ENCODE peak calls at places on chromosome 3, in seven cellular contexts. E is mucosa of descending colon, K is colonic mucosa, M is heart left ventricle, A is ovary, Q is Panc1, P is fibroblast of lung. R is an unnamed sample. For H3K4me1, the result is how much of the 10 kb centered on the place peaks cover.

GRCh38 chr3:18124501-18124900 is 300.6 kb downstream of the SATB1 start:
- DNase-seq in K (no peak), P (peak), E (no peak), Q (no peak), M (no peak), A (no peak), R (no peak)

GRCh38 chr3:140529558-140529957 is 148.3 kb upstream of the TRIM42 start:
- DNase-seq in E (no peak), K (no peak), M (no peak), A (no peak), Q (no peak), P (no peak), R (no peak)

GRCh38 chr3:187085021-187085666 is 54.2 kb downstream of the RPL39L start:
- DNase-seq in E (no peak), M (no peak), P (no peak), A (no peak), K (no peak), Q (no peak), R (no peak)

GRCh38 chr3:51388286-51389029 is 2.6 kb upstream of the RBM15B start:
- DNase-seq in K (peak), M (no peak), Q (no peak), P (no peak), A (no peak), E (peak), R (no peak)

GRCh38 chr3:174322789-174323188 is 536.3 kb upstream of the NAALADL2 start:
- DNase-seq in A (no peak), Q (no peak), K (no peak), M (no peak), P (no peak), E (no peak), R (no peak)

GRCh38 chr3:192571197-192571791 is 156.0 kb downstream of the FGF12 start:
- DNase-seq in E (peak), A (peak), Q (peak), P (peak), M (peak), K (peak), R (no peak)

GRCh38 chr3:42653560-42654330 is at the start of gene ZBTB47:
- DNase-seq in K (peak), M (peak), Q (no peak), E (peak), A (peak), P (peak), R (peak)

GRCh38 chr3:36124118-36124796 is 256.0 kb upstream of the STAC start:
- DNase-seq in P (peak), Q (peak), A (no peak), E (no peak), M (no peak), K (no peak), R (no peak)

GRCh38 chr3:100590114-100590839 is 19.1 kb upstream of the ADGRG7 start:
- DNase-seq in Q (peak), M (no peak), K (peak), A (peak), E (peak), P (peak), R (no peak)

GRCh38 chr3:37729119-37729518 is 132.6 kb upstream of the CTDSPL start:
- DNase-seq in K (no peak), A (no peak), M (no peak), E (no peak), Q (no peak), P (peak), R (no peak)

GRCh38 chr3:136960838-136961836 is 3.4 kb downstream of the IL20RB start:
- DNase-seq in P (peak), E (no peak), Q (no peak), A (no peak), K (no peak), M (no peak), R (no peak)

GRCh38 chr3:71172951-71173350 is 410.6 kb downstream of the FOXP1 start:
- DNase-seq in K (no peak), A (no peak), Q (no peak), M (no peak), E (no peak), P (peak), R (no peak)

GRCh38 chr3:52041118-52041847 is 15.1 kb downstream of the DUSP7 start:
- DNase-seq in E (no peak), M (no peak), K (no peak), Q (no peak), P (no peak), A (no peak), R (no peak)

GRCh38 chr3:25661694-25662455 is 2.8 kb downstream of the TOP2B start:
- DNase-seq in Q (no peak), K (no peak), M (no peak), E (no peak), A (no peak), P (peak), R (no peak)

GRCh38 chr3:18761530-18761929 is 336.4 kb upstream of the SATB1 start:
- DNase-seq in A (no peak), K (no peak), E (no peak), P (no peak), Q (no peak), M (no peak), R (no peak)

GRCh38 chr3:188947983-188948657 is 223.7 kb upstream of the TPRG1 start:
- DNase-seq in Q (no peak), P (peak), M (peak), E (peak), K (peak), A (peak), R (no peak)

GRCh38 chr3:94336076-94336741 is 273.3 kb downstream of the NSUN3 start:
- DNase-seq in M (no peak), P (peak), E (peak), K (no peak), Q (peak), A (no peak), R (no peak)

GRCh38 chr3:14879161-14879888 is 60.6 kb downstream of the FGD5 start:
- DNase-seq in A (no peak), K (peak), Q (no peak), M (peak), P (no peak), E (peak), R (peak)

GRCh38 chr3:126527455-126528211 is 3.7 kb downstream of the CHST13 start:
- DNase-seq in P (no peak), M (peak), K (no peak), Q (no peak), A (no peak), E (no peak), R (peak)

GRCh38 chr3:28836199-28836598 is 444.7 kb upstream of the RBMS3 start:
- DNase-seq in Q (no peak), E (no peak), K (no peak), M (no peak), P (peak), A (no peak), R (no peak)

GRCh38 chr3:192795021-192795420 is 67.7 kb upstream of the FGF12 start:
- DNase-seq in A (no peak), P (peak), K (no peak), M (no peak), E (no peak), Q (no peak), R (no peak)

GRCh38 chr3:140342668-140343067 is 335.2 kb upstream of the TRIM42 start:
- DNase-seq in P (no peak), E (no peak), A (no peak), K (no peak), M (no peak), Q (no peak), R (no peak)

GRCh38 chr3:78918361-78919020 is 849.3 kb downstream of the ROBO1 start:
- DNase-seq in M (no peak), Q (no peak), E (no peak), A (no peak), K (no peak), P (peak), R (no peak)

GRCh38 chr3:149333518-149333859 is at the start of gene TM4SF18:
- DNase-seq in Q (no peak), K (no peak), A (no peak), P (no peak), M (no peak), E (no peak), R (no peak)

GRCh38 chr3:123076112-123076495 is 9.3 kb downstream of the PDIA5 start:
- DNase-seq in K (no peak), P (no peak), M (no peak), Q (no peak), A (no peak), E (no peak), R (no peak)
- H3K4me1 ChIP-seq in K (under half), P (under half), M (under half), Q (half or more), A (under half), E (under half), R (under half)

GRCh38 chr3:195892355-195893120 is 15.8 kb downstream of the TNK2 start:
- DNase-seq in K (no peak), Q (no peak), M (peak), P (peak), A (peak), E (no peak), R (no peak)
- TF ChIP-seq CTCF in K (no peak), Q (no peak), M (no peak), P (no peak), A (no peak), E (no peak), R (no peak)

GRCh38 chr3:114293846-114294245 is at the start of gene TIGIT:
- DNase-seq in P (no peak), A (no peak), M (no peak), Q (no peak), E (no peak), K (no peak), R (no peak)
- H3K4me3 ChIP-seq in P (no peak), A (no peak), M (no peak), Q (no peak), E (no peak), K (no peak), R (peak)

GRCh38 chr3:183160616-183161015 is 1.9 kb downstream of the LAMP3 start:
- DNase-seq in M (no peak), K (no peak), Q (no peak), E (no peak), A (no peak), P (no peak), R (no peak)
- H3K4me1 ChIP-seq in M (under half), K (under half), Q (under half), E (under half), A (under half), P (under half), R (under half)

GRCh38 chr3:11510001-11510760 is 133.5 kb downstream of the VGLL4 start:
- DNase-seq in A (peak), P (no peak), K (no peak), Q (no peak), E (peak), M (peak), R (no peak)

GRCh38 chr3:11517601-11518000 is 126.1 kb downstream of the VGLL4 start:
- DNase-seq in E (no peak), K (no peak), A (no peak), Q (no peak), M (no peak), P (no peak), R (no peak)

GRCh38 chr3:11509175-11510000 is 134.3 kb downstream of the VGLL4 start:
- DNase-seq in P (peak), E (peak), Q (no peak), A (peak), K (peak), M (peak), R (no peak)

GRCh38 chr3:11513817-11514135 is 129.9 kb downstream of the VGLL4 start:
- DNase-seq in Q (no peak), K (no peak), E (no peak), M (no peak), A (no peak), P (peak), R (no peak)

GRCh38 chr3:11514191-11514770 is 129.4 kb downstream of the VGLL4 start:
- DNase-seq in K (peak), P (peak), Q (no peak), M (peak), E (no peak), A (no peak), R (no peak)
- TF ChIP-seq CTCF in K (no peak), P (no peak), Q (no peak), M (no peak), E (no peak), A (no peak), R (no peak)

GRCh38 chr3:62370112-62371031 is 3.0 kb downstream of the FEZF2 start:
- DNase-seq in K (no peak), P (no peak), E (no peak), Q (no peak), A (no peak), M (no peak), R (no peak)

GRCh38 chr3:62368705-62369475 is 4.5 kb downstream of the FEZF2 start:
- DNase-seq in E (peak), P (no peak), A (no peak), K (no peak), M (no peak), Q (no peak), R (no peak)

GRCh38 chr3:62371032-62371734 is 2.2 kb downstream of the FEZF2 start:
- DNase-seq in A (no peak), Q (no peak), E (no peak), P (no peak), M (no peak), K (no peak), R (no peak)

GRCh38 chr3:62367735-62368704 is 5.3 kb downstream of the FEZF2 start:
- DNase-seq in A (no peak), P (no peak), Q (no peak), E (no peak), K (no peak), M (no peak), R (no peak)

GRCh38 chr3:62369476-62369743 is 3.9 kb downstream of the FEZF2 start:
- DNase-seq in P (no peak), Q (no peak), E (no peak), M (no peak), K (no peak), A (no peak), R (no peak)
- H3K4me3 ChIP-seq in P (no peak), Q (no peak), E (no peak), M (peak), K (no peak), A (no peak), R (no peak)

DNA sequence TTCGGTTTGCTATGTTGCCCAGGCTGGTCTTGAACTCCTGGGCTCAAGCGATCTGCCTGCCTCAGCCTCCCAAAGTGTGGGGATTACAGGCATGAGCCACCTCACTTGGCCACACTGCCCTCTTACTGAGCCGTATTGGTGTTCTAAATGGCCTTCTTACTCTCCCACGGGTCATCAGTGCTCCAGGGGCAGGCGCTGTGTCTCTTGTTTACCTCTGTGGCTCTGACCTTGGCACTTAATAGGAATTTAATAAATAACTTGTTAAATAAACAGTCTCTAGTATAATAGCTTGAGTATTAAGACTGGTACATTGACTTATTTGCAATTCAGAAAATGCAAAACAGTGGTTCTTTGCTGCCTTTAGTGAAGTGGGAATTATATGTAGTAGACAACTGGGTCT is 13.7 kb downstream of the FLNB start:
- DNase-seq in Q (no peak), K (no peak), E (no peak), A (no peak), P (no peak), M (no peak), R (peak)
- H3K4me1 ChIP-seq in Q (half or more), K (under half), E (half or more), A (under half), P (under half), M (under half), R (under half)

R was measured in spleen.